ENCODE peak calls at places on chromosomes 3 and 15, in ten cellular contexts. F is body of pancreas, J is stomach, H is HCT116, P is prostate gland, M is IMR-90, R is spleen, T is endothelial cell of umbilical vein, E is transverse colon, W is heart left ventricle. B is an unnamed sample. For H3K9me3 and H3K4me1, the result is how much of the 10 kb centered on the place peaks cover.

GRCh38 chr3:16378920-16379319 is 113.9 kb downstream of the OXNAD1 start:
- DNase-seq in F (no peak), J (no peak), H (no peak), P (no peak), M (peak), R (no peak), T (no peak), E (no peak), W (no peak), B (no peak)

GRCh38 chr15:100940785-100941379 is 21.7 kb downstream of the LRRK1 start:
- DNase-seq in F (peak), J (no peak), H (no peak), P (no peak), M (no peak), R (no peak), T (no peak), E (no peak), W (no peak), B (no peak)

GRCh38 chr15:95994418-95994817 is 336.1 kb upstream of the NR2F2 start:
- DNase-seq in F (no peak), J (no peak), H (no peak), P (no peak), M (peak), R (no peak), T (no peak), E (no peak), W (no peak), B (no peak)

GRCh38 chr3:149388001-149388435 is 10.6 kb upstream of the TM4SF1 start:
- DNase-seq in F (no peak), J (no peak), H (no peak), P (no peak), M (peak), R (no peak), T (peak), E (no peak), W (no peak), B (no peak)

GRCh38 chr3:99716463-99716995 is 78.1 kb downstream of the COL8A1 start:
- DNase-seq in F (no peak), J (no peak), H (no peak), P (no peak), M (no peak), R (no peak), T (no peak), E (no peak), W (no peak), B (no peak)

GRCh38 chr3:40287248-40287647 is 22.3 kb upstream of the EIF1B start:
- DNase-seq in F (no peak), J (no peak), H (no peak), P (no peak), M (no peak), R (no peak), T (no peak), E (no peak), W (no peak), B (no peak)

GRCh38 chr3:176951144-176951543 is 246.1 kb downstream of the TBL1XR1 start:
- DNase-seq in F (no peak), J (no peak), H (no peak), P (no peak), M (no peak), R (no peak), T (no peak), E (no peak), W (peak), B (no peak)

GRCh38 chr15:88956906-88957305 is 43.7 kb upstream of the MFGE8 start:
- DNase-seq in F (no peak), J (no peak), H (no peak), P (no peak), M (no peak), R (no peak), T (no peak), E (no peak), W (no peak), B (no peak)

GRCh38 chr3:50675179-50676030 is 678 bp downstream of the DOCK3 start:
- DNase-seq in F (peak), J (no peak), H (no peak), P (peak), M (no peak), R (peak), T (no peak), E (peak), W (peak), B (no peak)

GRCh38 chr3:12175844-12176453 is 17.2 kb upstream of the TIMP4 start:
- DNase-seq in F (peak), J (peak), H (peak), P (peak), M (peak), R (peak), T (peak), E (peak), W (peak), B (peak)

GRCh38 chr3:66237551-66237950 is 16.8 kb downstream of the SLC25A26 start:
- DNase-seq in F (no peak), J (no peak), H (no peak), P (no peak), M (no peak), R (no peak), T (no peak), E (no peak), W (no peak), B (no peak)

GRCh38 chr3:101216710-101217457 is 103.5 kb downstream of the IMPG2 start:
- DNase-seq in F (peak), J (no peak), H (no peak), P (no peak), M (peak), R (no peak), T (no peak), E (peak), W (no peak), B (no peak)

GRCh38 chr3:41073190-41073589 is 126.1 kb upstream of the CTNNB1 start:
- DNase-seq in F (no peak), J (no peak), H (no peak), P (no peak), M (no peak), R (no peak), T (no peak), E (no peak), W (no peak), B (no peak)

GRCh38 chr3:147412917-147413711 is 3.9 kb downstream of the ZIC1 start:
- DNase-seq in F (no peak), J (no peak), H (no peak), P (no peak), M (no peak), R (no peak), T (no peak), E (no peak), W (no peak), B (no peak)

GRCh38 chr15:88799341-88799740 is 3.9 kb upstream of the ACAN start:
- DNase-seq in F (no peak), J (no peak), H (no peak), P (no peak), M (no peak), R (no peak), T (no peak), E (no peak), W (no peak), B (no peak)

GRCh38 chr3:187208159-187208558 is 10.9 kb downstream of the RTP1 start:
- DNase-seq in F (no peak), J (no peak), H (no peak), P (peak), M (peak), R (no peak), T (peak), E (no peak), W (no peak), B (no peak)

GRCh38 chr3:161927131-161927530 is 430.5 kb downstream of the OTOL1 start:
- DNase-seq in F (no peak), J (no peak), H (no peak), P (no peak), M (no peak), R (no peak), T (no peak), E (no peak), W (no peak), B (no peak)

GRCh38 chr3:89059201-89059600 is 48.2 kb upstream of the EPHA3 start:
- DNase-seq in F (peak), J (no peak), H (no peak), P (peak), M (no peak), R (no peak), T (no peak), E (no peak), W (no peak), B (peak)

GRCh38 chr3:48269592-48269991 is 28.7 kb downstream of the ZNF589 start:
- DNase-seq in F (no peak), J (no peak), H (no peak), P (no peak), M (no peak), R (no peak), T (no peak), E (no peak), W (no peak), B (no peak)

GRCh38 chr15:42149493-42150245 is 6.8 kb downstream of the PLA2G4F start:
- DNase-seq in F (no peak), J (peak), H (no peak), P (no peak), M (no peak), R (peak), T (no peak), E (no peak), W (no peak), B (no peak)

GRCh38 chr15:74837482-74837881 is 5.5 kb downstream of the ULK3 start:
- DNase-seq in F (no peak), J (no peak), H (no peak), P (no peak), M (no peak), R (no peak), T (no peak), E (no peak), W (no peak), B (no peak)

GRCh38 chr3:184896336-184896735 is 84.4 kb downstream of the VPS8 start:
- DNase-seq in F (no peak), J (no peak), H (no peak), P (no peak), M (no peak), R (no peak), T (no peak), E (no peak), W (no peak), B (no peak)

GRCh38 chr3:100150583-100150982 is 36.3 kb upstream of the FILIP1L start:
- DNase-seq in F (no peak), J (no peak), H (no peak), P (no peak), M (no peak), R (no peak), T (no peak), E (no peak), W (no peak), B (no peak)

DNA sequence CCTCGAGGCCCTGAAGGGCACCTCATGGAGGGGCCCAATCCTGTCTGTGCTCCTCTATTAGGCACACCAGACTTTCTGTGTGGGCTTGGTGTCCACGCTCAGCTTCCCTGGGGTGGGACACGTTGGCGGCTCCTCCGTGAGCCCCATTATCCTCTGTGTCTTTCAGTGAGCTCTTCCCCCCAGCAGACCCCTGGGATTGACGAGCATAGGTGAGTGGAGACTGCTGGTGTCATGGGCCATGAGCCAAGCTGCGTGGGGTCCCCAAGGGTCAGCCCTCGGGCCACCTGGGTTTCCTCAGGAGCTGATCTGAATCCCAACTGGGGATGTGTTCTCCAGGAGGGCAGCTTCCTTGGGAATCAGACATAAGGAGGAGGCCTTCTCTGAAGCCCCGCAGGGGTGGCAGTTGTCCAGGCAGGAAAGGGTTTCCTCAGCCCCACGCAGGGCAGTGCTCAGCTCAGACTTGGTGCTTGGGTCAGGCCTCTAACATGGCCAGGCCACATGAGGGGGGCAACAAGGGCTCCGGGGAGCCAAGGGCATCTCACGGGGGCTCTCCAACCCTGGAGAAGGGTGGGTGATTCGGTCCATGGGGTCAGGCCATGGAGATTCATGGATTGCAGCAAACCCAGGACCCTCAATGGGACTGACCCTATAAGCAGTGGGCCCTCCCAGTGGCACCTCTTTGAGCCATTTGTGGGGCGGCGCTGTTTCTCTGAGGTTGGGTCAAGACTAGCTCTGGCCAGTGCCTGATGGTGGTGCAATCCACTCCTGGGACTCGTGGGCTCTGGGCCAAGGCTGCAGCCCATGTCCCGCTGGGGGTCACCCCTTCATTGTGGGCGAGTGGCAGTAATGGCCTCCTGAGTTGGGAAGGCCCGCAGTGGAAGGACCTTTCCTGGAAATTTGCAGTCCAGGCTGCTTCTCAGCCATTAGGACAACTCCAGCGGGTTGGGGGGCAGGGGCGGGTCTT is 222.5 kb downstream of the SNRPN start:
- DNase-seq in F (no peak), J (peak), H (no peak), P (peak), M (no peak), R (peak), T (no peak), E (peak), W (peak), B (peak)
- H3K9me3 ChIP-seq in F (under half), J (under half), H (under half), P (under half), M (half or more), R (half or more), T (under half), E (under half), W (under half), B (half or more)

GRCh38 chr3:160005004-160005403 is 16.4 kb downstream of the IL12A start:
- DNase-seq in F (no peak), J (no peak), H (no peak), P (no peak), M (no peak), R (no peak), T (no peak), E (no peak), W (no peak), B (no peak)
- H3K4me1 ChIP-seq in F (under half), J (under half), H (under half), P (under half), M (under half), R (under half), T (under half), E (under half), W (under half), B (under half)

DNA sequence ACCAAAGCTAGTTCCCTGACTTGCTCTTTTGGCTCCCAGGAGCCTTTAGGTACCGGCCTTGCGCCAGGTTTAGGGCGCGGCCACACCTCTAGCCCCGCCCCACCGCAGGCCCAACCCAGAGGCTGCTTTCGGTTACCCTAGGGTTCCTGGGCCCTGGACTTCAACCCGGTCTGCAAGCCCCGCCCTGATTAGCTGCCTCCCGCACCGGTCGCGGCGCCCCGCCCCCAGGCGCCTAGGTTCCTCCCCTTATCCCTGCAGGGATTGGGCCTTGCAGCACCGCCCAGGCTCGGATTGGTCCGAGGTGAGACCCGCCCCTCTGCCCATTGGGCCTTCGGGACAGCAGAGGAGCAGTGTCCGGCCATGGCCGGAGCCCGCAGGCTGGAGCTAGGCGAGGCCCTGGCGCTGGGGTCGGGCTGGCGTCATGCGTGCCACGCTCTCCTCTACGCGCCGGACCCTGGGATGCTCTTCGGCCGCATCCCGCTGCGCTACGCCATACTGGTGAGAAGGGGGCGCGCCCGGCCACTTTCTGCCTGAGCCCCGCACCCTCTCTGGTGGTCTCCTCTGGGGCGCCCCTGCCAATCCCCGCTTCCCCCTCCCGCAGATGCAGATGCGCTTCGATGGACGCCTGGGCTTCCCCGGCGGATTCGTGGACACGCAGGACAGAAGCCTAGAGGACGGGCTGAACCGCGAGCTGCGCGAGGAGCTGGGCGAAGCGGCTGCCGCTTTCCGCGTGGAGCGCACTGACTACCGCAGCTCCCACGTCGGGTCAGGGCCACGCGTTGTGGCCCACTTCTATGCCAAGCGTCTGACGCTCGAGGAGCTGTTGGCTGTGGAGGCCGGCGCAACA is at the start of gene NUDT16:
- DNase-seq in F (peak), J (peak), H (peak), P (peak), M (peak), R (peak), T (peak), E (peak), W (peak), B (peak)
- TF ChIP-seq POLR2A in F (peak), J (peak), H (peak), P (peak), M (peak), R (peak), T (peak), E (peak), W (peak), B (peak)

DNA sequence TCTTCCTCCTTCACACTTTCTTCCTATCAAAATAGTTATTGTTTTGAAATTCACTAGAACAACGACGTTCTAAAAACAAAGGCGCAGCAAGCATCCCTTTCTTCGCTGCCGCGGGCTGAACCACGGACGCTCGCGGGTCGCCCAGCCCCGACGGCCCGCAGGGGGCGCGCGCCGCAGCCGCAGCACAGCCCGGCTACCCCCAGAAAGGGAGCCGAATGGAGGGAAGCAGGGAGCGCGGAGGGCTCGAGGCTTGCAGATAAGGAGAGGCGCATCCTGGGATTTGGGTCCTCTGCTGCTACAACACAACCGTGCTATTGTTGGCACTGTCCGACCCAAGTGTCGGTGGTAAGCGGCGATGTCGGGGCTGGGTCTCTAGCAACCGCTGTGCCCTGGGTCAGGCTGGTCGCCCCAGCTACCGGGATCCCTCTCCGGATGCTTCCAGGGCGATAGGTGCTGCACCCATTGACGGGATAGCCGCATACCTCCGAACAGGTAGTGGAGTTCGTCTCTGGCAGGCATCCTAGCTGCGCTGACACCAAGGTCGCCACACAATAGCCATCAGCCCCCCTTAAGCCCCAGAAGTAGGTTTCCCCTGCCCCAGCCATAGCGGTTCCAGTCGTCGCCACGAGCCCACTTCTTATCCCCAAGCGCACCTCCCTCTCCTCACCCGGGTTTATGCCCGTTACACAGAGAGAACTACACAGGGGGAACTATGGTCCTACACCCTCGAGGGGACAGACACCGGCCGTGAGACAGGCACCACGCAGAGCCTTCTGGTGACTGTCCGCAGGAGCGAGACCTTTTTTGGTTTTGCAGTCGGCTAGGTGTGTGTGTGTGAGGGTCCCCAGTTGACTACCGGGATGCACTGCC is 6.0 kb downstream of the ONECUT1 start:
- DNase-seq in F (peak), J (no peak), H (no peak), P (no peak), M (no peak), R (peak), T (peak), E (no peak), W (no peak), B (no peak)
- H3K9me3 ChIP-seq in F (under half), J (under half), H (under half), P (under half), M (under half), R (under half), T (under half), E (under half), W (under half), B (under half)